ENCODE peak calls at places on chromosomes 7 and 10, in ten cellular contexts. Z is ACHN; B is NT2/D1; U is effector memory CD4-positive, alpha-beta T cell; M is HL-60; H is GF-D8; E is ELF-1; L is activated CD8-positive, alpha-beta memory T cell treated with anti-CD3 and anti-CD28 coated beads, Interleukin-2, amount 50 U/mL, for 48 hours; R is SJSA1; N is NCI-H1092. P is an unnamed sample.

GRCh38 chr10:6173203-6173602 is 29.5 kb upstream of the PFKFB3 start:
- DNase-seq in R (no peak), E (peak; percentile 55), Z (no peak), M (no peak), H (no peak), B (no peak), N (no peak), L (peak; percentile 77), U (peak; percentile 32), P (no peak)

GRCh38 chr10:80272793-80273522 is 16.5 kb downstream of the MAT1A start:
- DNase-seq in R (no peak), H (no peak), N (no peak), B (no peak), U (no peak), E (no peak), M (no peak), L (no peak), Z (no peak), P (no peak)

GRCh38 chr10:74174533-74174932 is 23.5 kb downstream of the ADK start:
- DNase-seq in L (no peak), N (no peak), Z (no peak), R (no peak), H (no peak), B (no peak), E (no peak), M (no peak), U (no peak), P (no peak)

GRCh38 chr10:106980711-106981460 is 183.6 kb downstream of the SORCS1 start:
- DNase-seq in M (no peak), E (no peak), U (no peak), Z (no peak), N (no peak), L (no peak), R (no peak), B (no peak), H (no peak), P (no peak)

GRCh38 chr7:601573-602340 is 82.1 kb upstream of the PDGFA start:
- DNase-seq in B (no peak), R (no peak), N (no peak), L (peak; percentile 93), E (no peak), U (peak; percentile 79), M (no peak), Z (no peak), H (no peak), P (no peak)

GRCh38 chr10:133278577-133279265 is 2.1 kb upstream of the ADAM8 start:
- DNase-seq in R (no peak), N (no peak), M (peak; percentile 83), U (peak; percentile 71), E (peak; percentile 91), Z (no peak), H (peak; percentile 82), L (no peak), B (no peak), P (no peak)

GRCh38 chr7:479948-480499 is 39.6 kb downstream of the PDGFA start:
- DNase-seq in H (no peak), U (no peak), L (no peak), R (no peak), N (no peak), B (no peak), M (no peak), E (no peak), Z (no peak), P (no peak)

GRCh38 chr7:41261081-41261480 is 441.8 kb downstream of the INHBA start:
- DNase-seq in U (no peak), R (no peak), E (no peak), Z (no peak), N (no peak), M (no peak), B (no peak), H (no peak), L (no peak), P (no peak)

GRCh38 chr7:20785211-20786048 is 1.3 kb downstream of the SP8 start:
- DNase-seq in B (no peak), R (no peak), H (no peak), Z (peak; percentile 47), N (peak; percentile 58), M (no peak), E (peak; percentile 63), L (peak; percentile 57), U (no peak), P (peak; percentile 64)

GRCh38 chr10:122362621-122363020 is 11.9 kb upstream of the PLEKHA1 start:
- DNase-seq in R (no peak), B (no peak), L (peak; percentile 46), Z (no peak), N (no peak), E (no peak), M (no peak), U (no peak), H (no peak), P (no peak)

GRCh38 chr7:139743267-139743966 is 34.4 kb downstream of the HIPK2 start:
- DNase-seq in R (no peak), Z (no peak), L (no peak), E (no peak), M (no peak), N (no peak), U (no peak), H (no peak), B (no peak), P (no peak)

GRCh38 chr10:48364659-48365405 is 58.4 kb downstream of the MAPK8 start:
- DNase-seq in M (no peak), B (no peak), U (no peak), H (peak; percentile 31), E (no peak), L (no peak), R (peak; percentile 32), Z (peak; percentile 46), N (peak; percentile 4), P (no peak)

GRCh38 chr7:135558337-135558767 is 635 bp downstream of the NUP205 start:
- DNase-seq in R (peak; percentile 79), L (peak; percentile 70), N (peak; percentile 64), U (peak; percentile 58), H (peak; percentile 65), M (peak; percentile 63), E (peak; percentile 69), Z (peak; percentile 74), B (peak; percentile 36), P (peak; percentile 63)

GRCh38 chr10:74882427-74882826 is 56.0 kb downstream of the KAT6B start:
- DNase-seq in L (no peak), E (no peak), H (no peak), Z (no peak), M (no peak), R (no peak), B (no peak), U (no peak), N (no peak), P (no peak)

GRCh38 chr7:507623-508305 is 11.9 kb downstream of the PDGFA start:
- DNase-seq in H (no peak), M (no peak), B (no peak), L (no peak), U (no peak), R (no peak), N (no peak), E (no peak), Z (no peak), P (no peak)

GRCh38 chr7:151060416-151061234 is 1.2 kb downstream of the SLC4A2 start:
- DNase-seq in R (peak; percentile 44), L (no peak), E (peak; percentile 52), U (no peak), Z (peak; percentile 83), B (no peak), H (no peak), N (no peak), M (no peak), P (peak; percentile 79)

GRCh38 chr10:33216661-33217427 is 117.6 kb downstream of the NRP1 start:
- DNase-seq in B (no peak), H (no peak), L (no peak), M (no peak), E (no peak), R (peak; percentile 87), U (no peak), N (peak; percentile 11), Z (no peak), P (no peak)

GRCh38 chr10:117226813-117227451 is 14.0 kb upstream of the SLC18A2 start:
- DNase-seq in N (no peak), L (no peak), E (peak; percentile 56), B (no peak), U (no peak), Z (peak; percentile 63), R (peak; percentile 31), M (no peak), H (peak; percentile 21), P (no peak)

GRCh38 chr7:93949468-93949867 is 27.9 kb downstream of the GNG11 start:
- DNase-seq in N (no peak), R (peak; percentile 59), M (no peak), H (no peak), Z (no peak), B (no peak), E (no peak), L (no peak), U (no peak), P (no peak)